ENCODE peak calls at places on chromosome 17, in seven cellular contexts. R is uterus, N is ovary, A is stomach, Y is NB4, V is suprapubic skin, O is IMR-90. C is an unnamed sample.

GRCh38 chr17:28173071-28173561 is 130.6 kb downstream of the NLK start:
- DNase-seq in Y (no peak), N (no peak), V (no peak), A (no peak), R (no peak), O (no peak), C (no peak)

GRCh38 chr17:30483159-30483558 is 6.0 kb downstream of the GOSR1 start:
- DNase-seq in N (no peak), O (no peak), V (no peak), R (no peak), A (no peak), Y (no peak), C (no peak)

GRCh38 chr17:2593846-2594656 is 597 bp downstream of the PAFAH1B1 start:
- DNase-seq in R (peak), O (peak), N (peak), A (peak), Y (peak), V (peak), C (peak)

GRCh38 chr17:8436169-8436932 is 667 bp downstream of the NDEL1 start:
- DNase-seq in A (peak), Y (peak), V (peak), N (peak), R (no peak), O (peak), C (peak)

GRCh38 chr17:29569245-29569950 is 897 bp downstream of the TP53I13 start:
- DNase-seq in N (peak), Y (no peak), R (no peak), V (peak), A (no peak), O (peak), C (peak)

GRCh38 chr17:8146381-8147140 is 5.6 kb downstream of the PER1 start:
- DNase-seq in O (no peak), N (peak), Y (no peak), V (peak), R (no peak), A (no peak), C (no peak)

GRCh38 chr17:66842959-66843358 is 8.0 kb downstream of the CACNG5 start:
- DNase-seq in R (no peak), Y (no peak), A (no peak), N (no peak), V (no peak), O (no peak), C (peak)

GRCh38 chr17:14372905-14373559 is 72.2 kb downstream of the HS3ST3B1 start:
- DNase-seq in R (no peak), N (no peak), O (no peak), A (no peak), V (no peak), Y (no peak), C (no peak)

GRCh38 chr17:63848834-63849689 is 6.6 kb upstream of the SMARCD2 start:
- DNase-seq in V (peak), Y (peak), N (peak), O (peak), R (peak), A (peak), C (peak)

GRCh38 chr17:61294777-61295176 is 104.9 kb upstream of the TBX2 start:
- DNase-seq in A (no peak), Y (no peak), O (peak), N (no peak), R (no peak), V (no peak), C (no peak)

GRCh38 chr17:35578929-35579448 is 618 bp upstream of the PEX12 start:
- DNase-seq in N (no peak), O (no peak), A (no peak), R (no peak), V (no peak), Y (peak), C (no peak)

GRCh38 chr17:41782142-41782541 is 4.4 kb downstream of the JUP start:
- DNase-seq in A (peak), R (no peak), N (no peak), O (no peak), V (no peak), Y (no peak), C (peak)

GRCh38 chr17:74567397-74567796 is at the start of gene CD300H:
- DNase-seq in V (no peak), A (no peak), Y (peak), R (no peak), O (no peak), N (no peak), C (no peak)

GRCh38 chr17:64393000-64393402 is 2.3 kb upstream of the PECAM1 start:
- DNase-seq in V (no peak), N (no peak), A (no peak), Y (no peak), O (no peak), R (no peak), C (no peak)

GRCh38 chr17:58391302-58391984 is 25.9 kb downstream of the RNF43 start:
- DNase-seq in Y (no peak), N (no peak), R (no peak), A (peak), O (no peak), V (no peak), C (peak)

GRCh38 chr17:81734405-81735055 is 22.4 kb downstream of the SLC25A10 start:
- DNase-seq in O (no peak), Y (no peak), V (peak), R (no peak), A (peak), N (no peak), C (no peak)

GRCh38 chr17:59377410-59377809 is 46.0 kb downstream of the YPEL2 start:
- DNase-seq in O (peak), R (no peak), A (no peak), N (no peak), Y (no peak), V (no peak), C (no peak)

GRCh38 chr17:39668141-39668924 is at the start of gene PNMT:
- DNase-seq in O (peak), N (peak), A (peak), R (peak), Y (peak), V (no peak), C (peak)

GRCh38 chr17:61410100-61410551 is 10.5 kb downstream of the TBX2 start:
- DNase-seq in R (no peak), V (peak), O (no peak), Y (no peak), A (no peak), N (no peak), C (no peak)

GRCh38 chr17:6279659-6280058 is 155.3 kb downstream of the AIPL1 start:
- DNase-seq in Y (no peak), N (no peak), R (no peak), V (no peak), O (no peak), A (no peak), C (no peak)

GRCh38 chr17:8223356-8224063 is 13.1 kb upstream of the AURKB start:
- DNase-seq in V (peak), Y (peak), R (peak), O (peak), N (peak), A (peak), C (peak)

GRCh38 chr17:14304876-14305636 is 4.2 kb downstream of the HS3ST3B1 start:
- DNase-seq in V (no peak), A (no peak), O (no peak), R (no peak), Y (no peak), N (no peak), C (no peak)

GRCh38 chr17:73391331-73392265 is 79.8 kb upstream of the CDC42EP4 start:
- DNase-seq in R (no peak), Y (no peak), A (no peak), O (no peak), N (no peak), V (no peak), C (no peak)

GRCh38 chr17:49548506-49549310 is 27.0 kb upstream of the NXPH3 start:
- DNase-seq in N (no peak), A (peak), V (peak), Y (peak), R (no peak), O (peak), C (no peak)

GRCh38 chr17:1577186-1577585 is 14.6 kb upstream of the PITPNA start:
- DNase-seq in A (peak), N (peak), V (peak), O (peak), R (peak), Y (peak), C (peak)

GRCh38 chr17:68539536-68540469 is 27.6 kb downstream of the PRKAR1A start:
- DNase-seq in Y (peak), V (no peak), A (peak), O (no peak), N (peak), R (peak), C (no peak)

DNA sequence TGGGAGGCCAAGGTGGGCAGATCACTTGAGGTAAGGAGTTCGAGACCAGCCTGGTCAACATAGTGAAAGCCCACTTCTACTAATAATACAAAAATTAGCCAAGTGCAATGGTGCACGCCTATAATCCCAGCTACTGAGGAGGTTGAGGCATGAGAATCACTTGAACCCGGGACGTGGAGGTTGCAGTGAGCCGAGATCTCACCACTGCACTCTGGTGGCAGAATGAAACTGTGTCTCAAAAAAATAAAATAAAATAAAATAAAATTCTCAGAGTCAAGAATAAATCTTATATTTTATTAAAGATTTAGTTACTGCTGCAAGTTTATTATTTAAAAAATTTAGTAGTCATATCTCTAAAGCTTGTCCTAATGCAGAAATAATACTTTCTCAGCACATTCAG is 29.7 kb downstream of the ARL4D start:
- DNase-seq in N (no peak), Y (no peak), V (no peak), A (no peak), O (no peak), R (no peak), C (no peak)
- TF ChIP-seq CTCF in N (no peak), Y (no peak), V (peak), A (no peak), O (peak), R (no peak), C (no peak)

DNA sequence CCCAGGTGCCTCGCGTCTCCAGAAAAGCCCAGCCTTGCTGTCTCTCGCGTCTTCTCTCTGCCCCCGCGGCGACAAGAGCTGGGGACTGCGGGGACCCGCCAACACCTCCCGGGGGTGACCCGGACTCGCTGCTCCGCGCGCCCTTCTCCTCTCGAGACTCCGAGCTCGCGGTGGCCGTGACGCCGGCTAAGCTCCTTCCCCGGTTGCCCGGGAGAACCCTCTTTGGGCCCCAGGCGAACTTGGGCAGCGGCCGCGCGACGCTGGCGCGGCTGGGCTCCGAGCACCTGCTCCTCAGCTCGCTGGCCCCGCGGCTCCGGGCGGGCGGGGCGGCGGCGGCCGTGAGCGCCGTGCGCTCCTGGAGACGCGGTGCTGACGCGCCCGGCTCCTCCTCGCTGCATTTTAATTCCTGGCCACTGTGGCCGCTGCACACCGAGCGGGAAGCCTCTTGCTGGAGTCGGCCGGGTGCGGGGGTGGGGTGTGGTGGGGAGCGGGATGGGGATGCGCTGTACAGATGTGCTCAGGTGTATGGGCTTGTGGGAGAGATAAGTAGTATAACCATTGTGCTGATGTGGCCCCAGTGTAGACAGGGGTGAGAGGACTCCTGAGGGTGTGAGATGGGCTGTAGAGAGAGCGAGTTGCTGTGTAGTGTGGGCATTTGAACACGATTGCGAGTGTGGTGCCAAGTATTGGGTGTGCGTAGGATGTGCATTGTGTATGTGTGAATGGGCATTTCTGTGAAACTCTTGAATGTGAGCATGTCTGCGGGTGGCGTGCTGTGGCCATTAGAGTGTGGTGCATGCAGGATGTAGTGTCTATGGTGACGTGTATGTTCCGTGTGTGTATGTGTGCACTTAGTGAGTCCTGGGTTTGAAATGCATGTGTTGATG is at the start of gene ASIC2:
- DNase-seq in O (peak), A (no peak), V (no peak), Y (no peak), R (no peak), N (no peak), C (no peak)
- TF ChIP-seq POLR2A in O (no peak), A (no peak), V (no peak), Y (no peak), R (no peak), N (no peak), C (no peak)

DNA sequence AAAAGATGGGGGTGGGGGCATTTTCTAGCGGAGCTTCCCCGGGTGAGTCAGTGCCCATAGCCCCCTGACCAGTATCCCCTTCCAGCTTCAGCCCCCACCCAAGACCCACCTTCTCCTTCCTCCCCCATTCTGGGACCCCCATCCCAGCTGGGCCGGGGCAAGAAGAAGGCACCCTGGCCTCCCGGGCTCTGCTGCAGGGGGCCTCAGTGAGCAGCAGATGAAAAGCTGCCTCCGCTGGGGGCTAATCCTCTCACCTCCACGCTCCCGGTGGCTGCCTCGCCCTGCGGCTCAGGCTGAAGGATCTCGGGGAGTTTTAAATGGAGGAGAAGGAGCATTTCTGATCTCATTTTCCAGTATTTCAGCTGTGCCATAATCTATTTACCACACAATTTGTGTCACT is 313.5 kb upstream of the TNRC6C start:
- DNase-seq in Y (peak), A (no peak), O (no peak), N (no peak), V (no peak), R (no peak), C (no peak)
- TF ChIP-seq CTCF in Y (peak), A (no peak), O (no peak), N (no peak), V (no peak), R (no peak), C (no peak)

GRCh38 chr17:77301694-77302087 is 160.9 kb downstream of the SEC14L1 start:
- DNase-seq in R (no peak), A (no peak), V (no peak), Y (no peak), O (no peak), N (no peak), C (no peak)
- TF ChIP-seq POLR2A in R (no peak), A (no peak), V (no peak), Y (no peak), O (no peak), N (no peak), C (no peak)

GRCh38 chr17:253091-253846 is 71.8 kb upstream of the DOC2B start:
- DNase-seq in V (peak), Y (no peak), O (no peak), A (peak), R (peak), N (no peak), C (peak)
- TF ChIP-seq CTCF in V (no peak), Y (no peak), O (no peak), A (no peak), R (no peak), N (no peak), C (no peak)

GRCh38 chr17:18236494-18236893 is 11.1 kb downstream of the LLGL1 start:
- DNase-seq in V (no peak), A (no peak), N (no peak), Y (no peak), R (no peak), O (no peak), C (no peak)

GRCh38 chr17:18234853-18235380 is 9.5 kb downstream of the LLGL1 start:
- DNase-seq in R (no peak), O (no peak), Y (no peak), A (no peak), N (no peak), V (peak), C (no peak)

GRCh38 chr17:18237461-18237860 is 12.0 kb downstream of the LLGL1 start:
- DNase-seq in N (no peak), V (no peak), Y (no peak), A (no peak), R (no peak), O (no peak), C (no peak)

GRCh38 chr17:18233803-18234518 is 8.5 kb downstream of the LLGL1 start:
- DNase-seq in O (no peak), Y (no peak), N (no peak), V (no peak), A (no peak), R (no peak), C (peak)

DNA sequence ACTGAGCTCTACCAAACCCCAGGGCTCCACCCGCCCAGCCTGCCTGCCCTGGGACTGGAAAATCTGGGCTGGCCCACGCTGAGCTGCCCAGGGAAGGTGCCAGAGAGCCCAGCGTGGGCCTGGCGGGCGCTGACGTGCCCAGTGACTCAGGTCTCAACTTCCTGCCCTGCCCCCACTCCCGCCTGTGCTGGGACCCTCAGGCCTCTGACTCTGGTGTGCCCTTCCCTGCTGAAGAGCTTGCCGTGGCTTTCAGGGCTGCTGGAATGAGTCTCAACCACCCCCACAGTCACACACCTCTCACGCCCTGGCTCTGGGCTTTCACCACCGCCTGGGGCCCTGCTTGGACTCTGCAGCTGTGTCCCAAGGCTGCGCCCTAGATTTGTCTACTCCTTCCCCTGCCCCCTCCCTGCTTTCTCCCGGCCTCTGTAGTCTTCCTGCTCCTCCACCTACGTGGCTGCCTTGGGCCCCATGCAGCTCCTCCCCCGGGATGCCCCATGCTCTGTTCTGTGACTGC is 10.4 kb downstream of the LLGL1 start:
- DNase-seq in O (peak), R (no peak), A (no peak), Y (no peak), N (no peak), V (no peak), C (no peak)
- TF ChIP-seq POLR2A in O (no peak), R (no peak), A (no peak), Y (no peak), N (no peak), V (no peak), C (no peak)